ENCODE peak calls at places on chromosomes 16 and 17, in five cellular contexts. One of them, this sample, is unnamed.

GRCh38 chr17:8185580-8186445 is 4.2 kb downstream of the BORCS6 start:
- DNase-seq in A673: peak
- DNase-seq in IMR-90: peak
- DNase-seq in cardiac muscle cell: peak
- DNase-seq in choroid plexus epithelial cell: peak
- DNase-seq in this sample: peak

GRCh38 chr17:40072481-40073346 is 9.9 kb downstream of the THRA start:
- DNase-seq in A673: no peak
- DNase-seq in IMR-90: no peak
- DNase-seq in choroid plexus epithelial cell: peak
- DNase-seq in cardiac muscle cell: peak
- DNase-seq in this sample: no peak

GRCh38 chr16:58462499-58462996 is 37.4 kb upstream of the NDRG4 start:
- DNase-seq in choroid plexus epithelial cell: no peak
- DNase-seq in IMR-90: no peak
- DNase-seq in A673: no peak
- DNase-seq in cardiac muscle cell: no peak
- DNase-seq in this sample: no peak

GRCh38 chr17:7557825-7558543 is 566 bp upstream of the TNFSF13 start:
- DNase-seq in A673: peak
- DNase-seq in IMR-90: peak
- DNase-seq in cardiac muscle cell: peak
- DNase-seq in choroid plexus epithelial cell: peak
- DNase-seq in this sample: no peak

GRCh38 chr17:30095507-30096244 is 20.9 kb upstream of the NSRP1 start:
- DNase-seq in cardiac muscle cell: peak
- DNase-seq in IMR-90: peak
- DNase-seq in choroid plexus epithelial cell: peak
- DNase-seq in A673: peak
- DNase-seq in this sample: peak

GRCh38 chr17:17681744-17682292 is 560 bp downstream of the RAI1 start:
- DNase-seq in cardiac muscle cell: no peak
- DNase-seq in A673: peak
- DNase-seq in IMR-90: no peak
- DNase-seq in choroid plexus epithelial cell: no peak
- DNase-seq in this sample: no peak

GRCh38 chr17:4480929-4481898 is 17.5 kb upstream of the SPNS2 start:
- DNase-seq in A673: no peak
- DNase-seq in IMR-90: no peak
- DNase-seq in cardiac muscle cell: no peak
- DNase-seq in choroid plexus epithelial cell: no peak
- DNase-seq in this sample: peak

GRCh38 chr16:67208525-67208896 is 9.6 kb downstream of the ELMO3 start:
- DNase-seq in choroid plexus epithelial cell: no peak
- DNase-seq in A673: no peak
- DNase-seq in cardiac muscle cell: no peak
- DNase-seq in IMR-90: no peak
- DNase-seq in this sample: no peak

GRCh38 chr17:41519501-41520224 is 973 bp upstream of the KRT15 start:
- DNase-seq in choroid plexus epithelial cell: no peak
- DNase-seq in A673: no peak
- DNase-seq in cardiac muscle cell: no peak
- DNase-seq in IMR-90: no peak
- DNase-seq in this sample: no peak

GRCh38 chr17:40284085-40284713 is 3.5 kb upstream of the CDC6 start:
- DNase-seq in cardiac muscle cell: no peak
- DNase-seq in choroid plexus epithelial cell: peak
- DNase-seq in IMR-90: peak
- DNase-seq in A673: peak
- DNase-seq in this sample: no peak

DNA sequence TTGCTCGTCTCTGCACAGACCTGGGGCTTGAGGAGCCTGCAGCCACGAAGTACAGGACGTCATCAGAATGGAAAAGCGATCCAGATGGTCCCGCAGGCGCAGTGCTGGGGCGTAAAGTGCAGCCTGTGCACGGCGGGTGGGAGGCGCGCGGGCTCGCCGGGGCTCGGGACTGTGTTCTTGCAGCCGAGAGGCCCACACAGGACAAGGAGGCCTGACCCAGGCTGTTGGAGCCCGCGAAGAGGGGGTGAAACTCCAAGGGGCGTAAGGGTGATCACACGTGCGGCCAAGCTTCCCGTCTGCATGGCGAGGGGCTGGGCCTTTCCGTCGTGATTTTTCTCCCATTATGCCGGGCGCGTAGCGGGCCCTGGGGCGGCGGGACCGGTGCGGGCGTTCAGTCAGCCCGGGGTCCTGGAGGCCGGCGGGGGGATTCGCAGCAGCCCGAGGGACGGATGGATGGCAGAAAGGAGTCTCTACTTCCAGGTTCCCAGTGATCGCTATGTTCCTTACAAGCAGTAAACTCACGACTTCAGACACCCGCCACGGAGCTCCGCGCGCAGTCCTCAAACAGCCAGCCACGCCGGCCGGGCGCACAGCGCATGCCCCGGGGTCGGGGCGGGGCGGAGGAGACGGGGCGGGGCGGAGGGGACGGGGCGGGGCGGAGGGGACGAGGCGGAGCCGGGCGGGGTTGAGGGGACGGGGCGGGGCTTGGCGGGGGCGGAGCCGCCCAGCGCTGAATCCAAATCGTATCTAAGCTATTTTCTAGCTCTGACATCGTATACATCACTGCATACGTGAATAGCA is 141.0 kb upstream of the KCNJ18 start:
- DNase-seq in IMR-90: peak
- DNase-seq in cardiac muscle cell: peak
- DNase-seq in A673: peak
- DNase-seq in choroid plexus epithelial cell: peak
- DNase-seq in this sample: peak
- H3K4me3 ChIP-seq in IMR-90: peak
- H3K4me3 ChIP-seq in cardiac muscle cell: peak
- H3K4me3 ChIP-seq in A673: peak
- H3K4me3 ChIP-seq in choroid plexus epithelial cell: peak
- H3K4me3 ChIP-seq in this sample: peak

GRCh38 chr16:2477327-2477726 is 2.4 kb downstream of the TBC1D24 start:
- DNase-seq in IMR-90: no peak
- DNase-seq in cardiac muscle cell: no peak
- DNase-seq in A673: no peak
- DNase-seq in choroid plexus epithelial cell: no peak
- DNase-seq in this sample: no peak

GRCh38 chr16:2474877-2475412 is at the start of gene TBC1D24:
- DNase-seq in cardiac muscle cell: peak
- DNase-seq in IMR-90: peak
- DNase-seq in A673: peak
- DNase-seq in choroid plexus epithelial cell: peak
- DNase-seq in this sample: peak

GRCh38 chr16:2476741-2477140 is 1.8 kb downstream of the TBC1D24 start:
- DNase-seq in choroid plexus epithelial cell: no peak
- DNase-seq in A673: no peak
- DNase-seq in cardiac muscle cell: no peak
- DNase-seq in IMR-90: no peak
- DNase-seq in this sample: no peak

GRCh38 chr16:2475413-2476344 is 752 bp downstream of the TBC1D24 start:
- DNase-seq in cardiac muscle cell: peak
- DNase-seq in choroid plexus epithelial cell: no peak
- DNase-seq in IMR-90: no peak
- DNase-seq in A673: peak
- DNase-seq in this sample: no peak

DNA sequence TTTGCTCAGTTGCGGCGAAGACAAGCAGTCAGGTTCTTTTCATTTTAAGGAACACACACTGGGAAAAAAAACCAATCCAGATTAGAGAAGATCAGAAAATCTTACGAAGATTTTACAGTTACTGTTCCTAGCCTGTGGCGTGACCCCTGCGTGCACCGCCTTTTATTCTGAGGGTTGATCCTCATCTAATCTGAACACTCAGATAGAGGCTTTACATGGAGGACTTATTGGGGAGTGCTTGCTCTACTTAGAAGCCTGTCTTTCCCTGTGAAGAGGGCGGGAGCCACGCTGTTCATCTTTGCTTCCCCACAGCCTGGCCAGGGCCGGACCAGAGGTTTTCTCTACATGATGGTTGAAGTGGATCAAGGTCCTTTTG is 1.4 kb downstream of the TBC1D24 start:
- DNase-seq in A673: no peak
- DNase-seq in choroid plexus epithelial cell: no peak
- DNase-seq in IMR-90: no peak
- DNase-seq in cardiac muscle cell: no peak
- DNase-seq in this sample: no peak
- H3K4me3 ChIP-seq in A673: peak
- H3K4me3 ChIP-seq in choroid plexus epithelial cell: no peak
- H3K4me3 ChIP-seq in IMR-90: no peak
- H3K4me3 ChIP-seq in cardiac muscle cell: no peak
- H3K4me3 ChIP-seq in this sample: no peak

GRCh38 chr17:82952019-82952418 is 112.2 kb upstream of the ZNF750 start:
- DNase-seq in cardiac muscle cell: no peak
- DNase-seq in choroid plexus epithelial cell: no peak
- DNase-seq in IMR-90: no peak
- DNase-seq in A673: no peak
- DNase-seq in this sample: no peak

GRCh38 chr17:82948957-82949356 is 109.1 kb upstream of the ZNF750 start:
- DNase-seq in cardiac muscle cell: no peak
- DNase-seq in IMR-90: no peak
- DNase-seq in A673: no peak
- DNase-seq in choroid plexus epithelial cell: no peak
- DNase-seq in this sample: no peak

GRCh38 chr17:82949361-82949760 is 109.5 kb upstream of the ZNF750 start:
- DNase-seq in choroid plexus epithelial cell: no peak
- DNase-seq in A673: no peak
- DNase-seq in cardiac muscle cell: no peak
- DNase-seq in IMR-90: no peak
- DNase-seq in this sample: no peak

GRCh38 chr17:82949984-82950383 is 110.2 kb upstream of the ZNF750 start:
- DNase-seq in choroid plexus epithelial cell: no peak
- DNase-seq in A673: no peak
- DNase-seq in IMR-90: no peak
- DNase-seq in cardiac muscle cell: no peak
- DNase-seq in this sample: no peak

GRCh38 chr17:82950525-82951102 is 110.8 kb upstream of the ZNF750 start:
- DNase-seq in cardiac muscle cell: no peak
- DNase-seq in IMR-90: no peak
- DNase-seq in A673: no peak
- DNase-seq in choroid plexus epithelial cell: no peak
- DNase-seq in this sample: no peak
- H3K4me3 ChIP-seq in cardiac muscle cell: no peak
- H3K4me3 ChIP-seq in IMR-90: no peak
- H3K4me3 ChIP-seq in A673: no peak
- H3K4me3 ChIP-seq in choroid plexus epithelial cell: no peak
- H3K4me3 ChIP-seq in this sample: no peak

GRCh38 chr16:52568495-52568894 is 21.6 kb upstream of the TOX3 start:
- DNase-seq in A673: no peak
- DNase-seq in choroid plexus epithelial cell: no peak
- DNase-seq in IMR-90: no peak
- DNase-seq in cardiac muscle cell: no peak
- DNase-seq in this sample: no peak
- H3K4me3 ChIP-seq in A673: no peak
- H3K4me3 ChIP-seq in choroid plexus epithelial cell: no peak
- H3K4me3 ChIP-seq in IMR-90: no peak
- H3K4me3 ChIP-seq in cardiac muscle cell: no peak
- H3K4me3 ChIP-seq in this sample: no peak

GRCh38 chr17:78184868-78185267 is 2.0 kb downstream of the TK1 start:
- DNase-seq in A673: no peak
- DNase-seq in choroid plexus epithelial cell: no peak
- DNase-seq in IMR-90: no peak
- DNase-seq in cardiac muscle cell: no peak
- DNase-seq in this sample: no peak

GRCh38 chr17:78182504-78182903 is 4.3 kb downstream of the TK1 start:
- DNase-seq in IMR-90: no peak
- DNase-seq in A673: no peak
- DNase-seq in cardiac muscle cell: no peak
- DNase-seq in choroid plexus epithelial cell: no peak
- DNase-seq in this sample: no peak

GRCh38 chr17:78184311-78184710 is 2.5 kb downstream of the TK1 start:
- DNase-seq in choroid plexus epithelial cell: no peak
- DNase-seq in A673: no peak
- DNase-seq in cardiac muscle cell: no peak
- DNase-seq in IMR-90: no peak
- DNase-seq in this sample: no peak

GRCh38 chr17:78186689-78187595 is at the start of the genes AFMID and TK1:
- DNase-seq in IMR-90: peak
- DNase-seq in cardiac muscle cell: peak
- DNase-seq in choroid plexus epithelial cell: peak
- DNase-seq in A673: peak
- DNase-seq in this sample: peak

DNA sequence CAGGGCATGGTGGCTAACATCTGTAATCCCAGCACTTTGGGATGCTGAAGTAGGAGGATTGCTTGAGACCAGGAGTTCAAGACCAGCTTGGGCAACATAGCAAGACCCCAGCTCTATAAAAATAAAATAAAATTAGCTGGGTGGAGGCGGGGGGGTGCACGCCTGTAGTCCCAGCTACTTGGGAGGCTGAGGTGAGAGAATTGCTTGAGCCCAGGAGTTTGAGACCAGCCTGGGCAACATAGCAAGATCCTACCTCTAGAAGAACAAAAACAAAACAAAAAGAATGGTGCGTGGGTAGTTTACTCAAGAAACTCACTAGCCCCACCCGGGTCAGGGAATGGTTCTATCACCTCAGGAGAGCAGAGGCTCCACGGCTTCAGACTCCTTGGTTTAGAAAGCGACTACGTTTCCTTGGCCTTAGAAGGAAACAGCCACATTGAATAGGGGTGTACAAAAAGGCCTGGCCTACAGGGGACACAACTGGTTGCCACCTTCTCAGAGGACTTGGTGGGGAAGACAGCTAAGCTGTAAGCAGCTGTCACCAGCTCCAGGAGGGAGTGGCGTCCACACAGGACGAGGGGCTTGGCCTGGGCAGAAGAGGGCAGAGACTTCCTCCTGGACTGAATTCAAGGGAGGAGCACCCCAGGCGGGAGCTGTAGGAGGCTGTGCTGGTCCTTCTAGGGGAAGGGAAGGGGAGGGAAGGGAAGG is 717 bp downstream of the TK1 start:
- DNase-seq in IMR-90: no peak
- DNase-seq in A673: peak
- DNase-seq in cardiac muscle cell: no peak
- DNase-seq in choroid plexus epithelial cell: no peak
- DNase-seq in this sample: no peak
- H3K4me3 ChIP-seq in IMR-90: peak
- H3K4me3 ChIP-seq in A673: peak
- H3K4me3 ChIP-seq in cardiac muscle cell: peak
- H3K4me3 ChIP-seq in choroid plexus epithelial cell: peak
- H3K4me3 ChIP-seq in this sample: peak